ENCODE peak calls at places on chromosomes 6 and 20, in seven cellular contexts. C, K, A, O, S, J and L are unnamed samples.

GRCh38 chr6:147559016-147559415 is 50.5 kb downstream of the SAMD5 start:
- DNase-seq in C (peak), S (no peak), O (no peak), A (peak), J (no peak), K (no peak), L (no peak)

GRCh38 chr20:44448753-44449546 is 26.7 kb upstream of the TTPAL start:
- DNase-seq in K (no peak), O (no peak), A (no peak), S (peak), C (no peak), J (peak), L (no peak)

GRCh38 chr6:160386869-160387518 is 38.8 kb downstream of the SLC22A3 start:
- DNase-seq in J (peak), K (no peak), C (no peak), O (peak), A (peak), S (peak), L (no peak)

GRCh38 chr6:20056350-20056992 is 155.8 kb downstream of the MBOAT1 start:
- DNase-seq in C (peak), S (peak), K (peak), J (peak), O (peak), A (no peak), L (peak)

GRCh38 chr6:82704048-82704447 is 340.4 kb downstream of the TPBG start:
- DNase-seq in O (no peak), A (no peak), S (peak), C (no peak), J (no peak), K (no peak), L (no peak)

GRCh38 chr6:116268589-116269293 is 11.0 kb downstream of the TSPYL1 start:
- DNase-seq in K (peak), C (peak), A (no peak), S (peak), O (peak), J (peak), L (peak)

GRCh38 chr20:33787253-33787891 is 23.8 kb upstream of the CHMP4B start:
- DNase-seq in S (no peak), K (no peak), A (no peak), O (no peak), J (no peak), C (no peak), L (no peak)

GRCh38 chr6:3627501-3627900 is 124.0 kb downstream of the PXDC1 start:
- DNase-seq in J (no peak), A (no peak), S (no peak), O (no peak), K (no peak), C (no peak), L (no peak)

GRCh38 chr6:23137596-23137995 is 568.2 kb downstream of the HDGFL1 start:
- DNase-seq in K (peak), O (peak), S (peak), J (no peak), A (no peak), C (peak), L (no peak)

GRCh38 chr20:36919715-36920333 is 31.7 kb downstream of the SAMHD1 start:
- DNase-seq in S (peak), A (no peak), C (no peak), K (peak), O (peak), J (peak), L (no peak)

GRCh38 chr6:10585232-10585887 is 64.2 kb downstream of the GCNT2 start:
- DNase-seq in S (no peak), K (no peak), O (peak), J (no peak), A (peak), C (no peak), L (no peak)

GRCh38 chr20:31595654-31596411 is 9.3 kb upstream of the ID1 start:
- DNase-seq in O (peak), S (peak), J (peak), A (peak), K (no peak), C (no peak), L (no peak)

GRCh38 chr6:19849196-19849595 is 12.0 kb downstream of the ID4 start:
- DNase-seq in K (no peak), C (no peak), A (no peak), J (no peak), S (no peak), O (no peak), L (no peak)

GRCh38 chr6:74870403-74870802 is 335.4 kb downstream of the COL12A1 start:
- DNase-seq in S (no peak), A (no peak), O (no peak), J (peak), K (peak), C (no peak), L (no peak)

GRCh38 chr6:7241709-7242645 is 71.0 kb downstream of the SSR1 start:
- DNase-seq in A (peak), J (no peak), C (no peak), K (peak), O (no peak), S (peak), L (no peak)

GRCh38 chr6:89198235-89198634 is 18.9 kb downstream of the GABRR1 start:
- DNase-seq in A (no peak), S (peak), J (no peak), C (no peak), K (no peak), O (no peak), L (no peak)

GRCh38 chr20:40680560-40680959 is 8.5 kb downstream of the MAFB start:
- DNase-seq in O (no peak), K (no peak), J (no peak), A (no peak), C (no peak), S (no peak), L (no peak)

GRCh38 chr6:76876922-76877553 is 586.3 kb downstream of the HTR1B start:
- DNase-seq in O (peak), J (peak), S (peak), C (peak), A (peak), K (peak), L (no peak)

GRCh38 chr20:2026514-2026913 is 32.7 kb upstream of the PDYN start:
- DNase-seq in A (no peak), C (no peak), K (no peak), O (no peak), S (no peak), J (no peak), L (no peak)

GRCh38 chr6:169425628-169426370 is 172.2 kb upstream of the THBS2 start:
- DNase-seq in A (no peak), O (no peak), J (no peak), K (no peak), S (peak), C (no peak), L (no peak)

GRCh38 chr6:41455818-41456217 is 90.4 kb upstream of the FOXP4 start:
- DNase-seq in O (no peak), S (no peak), C (no peak), A (no peak), J (no peak), K (no peak), L (no peak)

GRCh38 chr6:108677357-108677756 is 116.6 kb downstream of the FOXO3 start:
- DNase-seq in J (no peak), K (no peak), S (no peak), C (no peak), A (no peak), O (no peak), L (no peak)

GRCh38 chr6:24991748-24992467 is 56.1 kb upstream of the RIPOR2 start:
- DNase-seq in O (peak), J (peak), C (no peak), S (peak), K (no peak), A (peak), L (no peak)

GRCh38 chr6:130843575-130844320 is 16.5 kb downstream of the SMLR1 start:
- DNase-seq in A (no peak), S (peak), C (no peak), O (peak), J (peak), K (peak), L (no peak)

GRCh38 chr6:43772571-43773049 is 2.6 kb downstream of the VEGFA start:
- DNase-seq in A (peak), O (no peak), S (peak), K (no peak), C (no peak), J (peak), L (no peak)

GRCh38 chr6:1952726-1953360 is 292.6 kb downstream of the GMDS start:
- DNase-seq in A (no peak), J (peak), O (peak), C (peak), S (peak), K (peak), L (peak)

GRCh38 chr6:136567688-136568087 is 17.5 kb upstream of the MAP7 start:
- DNase-seq in J (no peak), S (no peak), C (no peak), A (no peak), O (no peak), K (no peak), L (no peak)

GRCh38 chr20:38927902-38928578 is 1.8 kb downstream of the FAM83D start:
- DNase-seq in A (no peak), S (no peak), O (no peak), C (no peak), J (peak), K (no peak), L (no peak)

GRCh38 chr6:60670036-60670435 is 1616.0 kb downstream of the KHDRBS2 start:
- DNase-seq in O (no peak), S (no peak), C (no peak), K (no peak), J (no peak), A (no peak), L (no peak)

GRCh38 chr6:56345539-56346090 is 98.2 kb upstream of the COL21A1 start:
- DNase-seq in O (no peak), J (no peak), S (no peak), K (no peak), C (no peak), A (no peak), L (no peak)

GRCh38 chr20:54324652-54325285 is 116.9 kb downstream of the PFDN4 start:
- DNase-seq in A (no peak), K (no peak), J (no peak), C (no peak), S (no peak), O (no peak), L (no peak)

GRCh38 chr6:37802810-37803209 is 16.7 kb upstream of the ZFAND3 start:
- DNase-seq in S (no peak), K (no peak), A (no peak), J (no peak), O (no peak), C (no peak), L (no peak)

GRCh38 chr6:16741112-16742016 is 19.9 kb downstream of the ATXN1 start:
- DNase-seq in A (no peak), C (peak), K (peak), O (peak), S (peak), J (no peak), L (peak)

GRCh38 chr6:94050515-94050914 is 631.2 kb upstream of the EPHA7 start:
- DNase-seq in C (no peak), S (no peak), J (no peak), A (no peak), K (no peak), O (no peak), L (no peak)

GRCh38 chr6:94049001-94049400 is 629.6 kb upstream of the EPHA7 start:
- DNase-seq in O (no peak), J (no peak), C (no peak), K (no peak), S (peak), A (no peak), L (no peak)

GRCh38 chr6:94052754-94053153 is 633.4 kb upstream of the EPHA7 start:
- DNase-seq in C (peak), A (no peak), S (peak), O (peak), K (peak), J (peak), L (no peak)
- TF ChIP-seq CTCF in C (peak), A (no peak), S (peak), O (peak), K (peak), J (no peak), L (no peak)

GRCh38 chr20:49750611-49751396 is 37.1 kb upstream of the B4GALT5 start:
- DNase-seq in O (no peak), A (no peak), S (no peak), K (no peak), J (no peak), C (no peak), L (no peak)
- H3K4me3 ChIP-seq in O (no peak), A (no peak), S (no peak), K (no peak), J (no peak), C (no peak), L (no peak)

GRCh38 chr20:12965880-12966270 is 42.9 kb upstream of the SPTLC3 start:
- DNase-seq in O (no peak), S (no peak), K (no peak), J (no peak), A (no peak), C (no peak), L (no peak)

GRCh38 chr20:12965212-12965879 is 43.4 kb upstream of the SPTLC3 start:
- DNase-seq in A (no peak), C (no peak), S (no peak), K (no peak), O (no peak), J (no peak), L (no peak)

GRCh38 chr20:12967932-12968331 is 40.8 kb upstream of the SPTLC3 start:
- DNase-seq in O (no peak), J (no peak), C (no peak), A (no peak), S (no peak), K (no peak), L (no peak)

GRCh38 chr20:12968472-12968871 is 40.3 kb upstream of the SPTLC3 start:
- DNase-seq in O (no peak), J (no peak), A (no peak), K (no peak), S (no peak), C (no peak), L (no peak)

DNA sequence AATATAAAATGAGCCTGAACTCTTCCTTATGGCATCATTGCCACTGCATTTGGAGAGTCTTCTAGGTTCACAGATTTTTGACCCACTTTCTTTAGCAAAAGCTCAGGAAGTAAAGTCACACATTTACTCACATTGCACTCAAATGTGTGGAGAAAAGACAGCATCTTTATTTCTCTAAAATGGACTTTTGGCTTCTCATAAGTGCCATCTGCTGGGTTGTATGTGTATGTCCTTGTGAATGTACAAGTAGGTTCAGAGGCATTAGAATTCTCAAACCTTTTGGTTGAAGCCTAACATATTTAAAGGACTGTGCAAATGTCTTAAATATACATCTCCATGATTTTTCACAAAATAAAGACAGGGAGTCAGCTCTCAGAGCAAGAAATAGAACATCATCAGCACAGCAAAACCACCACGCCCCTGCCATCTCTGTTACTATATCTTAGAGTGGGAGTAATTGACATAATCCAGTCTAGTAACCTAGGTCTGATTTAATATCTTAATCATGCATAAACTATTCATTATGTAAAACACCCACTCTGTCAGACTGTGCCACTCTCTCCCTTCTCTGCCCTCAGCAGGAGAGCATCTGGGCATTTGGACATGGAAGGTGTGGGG is 42.2 kb upstream of the SPTLC3 start:
- DNase-seq in J (peak), S (peak), A (no peak), O (peak), C (peak), K (peak), L (peak)
- TF ChIP-seq CTCF in J (peak), S (peak), A (no peak), O (peak), C (peak), K (peak), L (peak)

DNA sequence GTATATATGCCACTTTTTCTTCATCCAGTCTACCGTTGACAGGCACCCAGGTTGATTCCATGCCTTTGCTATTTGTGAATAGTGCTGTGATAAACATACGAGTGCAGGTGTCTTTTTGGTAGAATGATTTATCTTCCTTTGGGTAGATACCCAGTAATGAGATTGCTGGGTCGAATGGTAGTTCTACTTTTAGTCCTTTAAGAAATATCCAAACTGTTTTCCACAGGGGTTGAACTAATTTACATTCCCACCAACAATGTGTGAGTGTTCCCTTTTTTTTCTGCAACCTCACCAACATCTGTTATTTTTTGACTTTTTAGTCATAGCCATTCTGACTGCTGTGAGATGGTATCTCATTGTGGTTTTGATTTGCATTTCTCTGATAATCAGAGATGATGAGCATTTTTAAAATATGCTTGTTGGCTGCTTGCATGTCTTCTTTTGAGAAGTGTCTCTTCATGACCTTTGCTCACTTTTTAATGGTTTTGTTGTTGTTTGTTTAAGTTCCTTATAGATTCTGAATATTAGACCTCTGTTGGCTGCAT is 1.9 kb upstream of the ZNF831 start:
- DNase-seq in K (no peak), J (no peak), A (no peak), S (no peak), O (no peak), C (no peak), L (no peak)
- H3K4me3 ChIP-seq in K (no peak), J (no peak), A (no peak), S (no peak), O (no peak), C (no peak), L (no peak)